ENCODE peak calls at places on chromosomes 3 and 15, in seven cellular contexts. F is COLO829; Y is midbrain; L is EL; E is endothelial cell; J is lower leg skin; B is activated CD4-positive, CD25-positive, alpha-beta regulatory T cell treated with anti-CD3 and anti-CD28 coated beads, Interleukin-2, amount 50 U/mL, for 16 hours. A is an unnamed sample.

GRCh38 chr3:190581041-190581501 is 67.2 kb downstream of the IL1RAP start:
- DNase-seq in B (no peak), E (no peak), L (peak), J (no peak), Y (no peak), F (no peak), A (no peak)

GRCh38 chr3:133188996-133189395 is 150.8 kb downstream of the TMEM108 start:
- DNase-seq in Y (no peak), B (no peak), F (no peak), L (no peak), J (no peak), E (no peak), A (no peak)

GRCh38 chr3:156801746-156802145 is 24.4 kb upstream of the LEKR1 start:
- DNase-seq in F (no peak), L (no peak), B (no peak), J (no peak), E (no peak), Y (no peak), A (no peak)

GRCh38 chr3:54949491-54950044 is 21.7 kb upstream of the LRTM1 start:
- DNase-seq in L (no peak), F (no peak), E (no peak), B (no peak), Y (no peak), J (no peak), A (no peak)

GRCh38 chr3:197083486-197083885 is 53.9 kb upstream of the MELTF start:
- DNase-seq in J (no peak), Y (no peak), F (no peak), L (peak), B (no peak), E (no peak), A (peak)

GRCh38 chr3:129502641-129503386 is 25.6 kb upstream of the RHO start:
- DNase-seq in F (no peak), E (no peak), Y (no peak), L (no peak), B (no peak), J (no peak), A (no peak)

GRCh38 chr3:96755519-96755918 is 58.9 kb upstream of the EPHA6 start:
- DNase-seq in L (no peak), F (no peak), Y (no peak), B (no peak), J (no peak), E (no peak), A (no peak)

GRCh38 chr3:185342458-185343169 is 20.3 kb upstream of the MAP3K13 start:
- DNase-seq in E (no peak), Y (no peak), B (no peak), L (no peak), F (no peak), J (no peak), A (no peak)

GRCh38 chr15:75329571-75329970 is 6.3 kb upstream of the COMMD4 start:
- DNase-seq in J (no peak), F (no peak), B (no peak), Y (no peak), L (no peak), E (no peak), A (no peak)

A was measured in SJCRH30.